ENCODE peak calls at places on chromosomes 13 and 19, in five cellular contexts. G, I, H, V and N are unnamed samples.

GRCh38 chr13:106570354-106570822 is 2.5 kb upstream of the ARGLU1 start:
- DNase-seq in I (peak), G (peak), V (no peak), H (peak), N (no peak)

GRCh38 chr13:88656751-88657150 is 985.6 kb downstream of the SLITRK5 start:
- DNase-seq in H (no peak), G (no peak), V (no peak), I (no peak), N (no peak)

GRCh38 chr19:43470288-43470687 is 4.9 kb upstream of the LYPD3 start:
- DNase-seq in H (peak), I (no peak), V (no peak), G (peak), N (no peak)

GRCh38 chr13:48776396-48776795 is 122.7 kb downstream of the CYSLTR2 start:
- DNase-seq in H (peak), I (no peak), G (no peak), V (no peak), N (no peak)

GRCh38 chr19:45752639-45753038 is 16.4 kb downstream of the SIX5 start:
- DNase-seq in G (no peak), H (no peak), V (no peak), I (no peak), N (no peak)

GRCh38 chr19:38917921-38918491 is 6.0 kb upstream of the CCER2 start:
- DNase-seq in H (no peak), G (no peak), V (no peak), I (no peak), N (no peak)

GRCh38 chr13:91058066-91058465 is 289.4 kb upstream of the MIR17HG start:
- DNase-seq in G (no peak), H (no peak), V (no peak), I (no peak), N (no peak)

GRCh38 chr13:43136940-43137574 is 113.7 kb downstream of the DNAJC15 start:
- DNase-seq in G (no peak), I (no peak), H (no peak), V (no peak), N (no peak)

GRCh38 chr19:11160119-11160768 is 4.7 kb upstream of the SPC24 start:
- DNase-seq in G (no peak), H (no peak), I (no peak), V (no peak), N (no peak)

GRCh38 chr19:8302357-8302691 is 5.8 kb downstream of the CD320 start:
- DNase-seq in G (no peak), V (no peak), H (no peak), I (peak), N (no peak)

GRCh38 chr13:45206340-45206739 is 5.5 kb upstream of the KCTD4 start:
- DNase-seq in H (peak), V (no peak), G (no peak), I (no peak), N (no peak)

GRCh38 chr13:73880365-73880764 is 253.8 kb downstream of the KLF12 start:
- DNase-seq in H (peak), I (no peak), G (no peak), V (no peak), N (no peak)

GRCh38 chr19:3908266-3909054 is 24.4 kb upstream of the NMRK2 start:
- DNase-seq in V (no peak), I (no peak), G (no peak), H (no peak), N (no peak)

GRCh38 chr19:2540646-2541454 is 64.9 kb downstream of the GADD45B start:
- DNase-seq in G (no peak), I (peak), V (no peak), H (peak), N (no peak)

GRCh38 chr19:1379126-1379905 is 4.4 kb upstream of the NDUFS7 start:
- DNase-seq in I (no peak), G (no peak), V (no peak), H (no peak), N (no peak)

GRCh38 chr19:45882652-45883585 is 3.0 kb downstream of the IRF2BP1 start:
- DNase-seq in I (peak), V (peak), H (peak), G (peak), N (peak)

GRCh38 chr13:109919715-109920375 is 133.5 kb upstream of the IRS2 start:
- DNase-seq in G (no peak), H (peak), I (no peak), V (no peak), N (no peak)

GRCh38 chr19:56080669-56081401 is 40.3 kb downstream of the ZNF787 start:
- DNase-seq in H (peak), I (peak), V (peak), G (peak), N (peak)

GRCh38 chr13:95797016-95797415 is 120.1 kb downstream of the DNAJC3 start:
- DNase-seq in I (no peak), G (no peak), V (no peak), H (no peak), N (no peak)

GRCh38 chr19:49407079-49407478 is 16.2 kb downstream of the PTH2 start:
- DNase-seq in H (no peak), I (no peak), G (no peak), V (no peak), N (no peak)

GRCh38 chr13:34647379-34647778 is 294.7 kb upstream of the NBEA start:
- DNase-seq in V (no peak), I (no peak), G (no peak), H (no peak), N (no peak)

GRCh38 chr19:13398780-13399726 is 107.2 kb downstream of the CACNA1A start:
- DNase-seq in I (no peak), G (no peak), H (peak), V (no peak), N (no peak)

GRCh38 chr19:6674868-6675305 is 4.9 kb upstream of the TNFSF14 start:
- DNase-seq in V (no peak), G (peak), H (peak), I (peak), N (no peak)

GRCh38 chr19:6970478-6970877 is 50.8 kb downstream of the MBD3L2B start:
- DNase-seq in V (no peak), G (no peak), I (no peak), H (no peak), N (peak)

GRCh38 chr19:6378036-6378435 is 2.3 kb upstream of the PSPN start:
- DNase-seq in G (no peak), V (no peak), H (peak), I (no peak), N (no peak)

GRCh38 chr19:1970003-1970805 is 29.2 kb downstream of the CSNK1G2 start:
- DNase-seq in H (peak), G (no peak), I (peak), V (no peak), N (no peak)

GRCh38 chr13:40096357-40096911 is 441.0 kb downstream of the COG6 start:
- DNase-seq in G (peak), H (no peak), V (peak), I (no peak), N (peak)

GRCh38 chr19:498977-499623 is 2.8 kb downstream of the MADCAM1 start:
- DNase-seq in V (no peak), H (no peak), G (no peak), I (no peak), N (no peak)

GRCh38 chr19:15155296-15155695 is 45.5 kb downstream of the NOTCH3 start:
- DNase-seq in H (no peak), I (no peak), G (no peak), V (no peak), N (no peak)

GRCh38 chr13:44932171-44932849 is 57.0 kb downstream of the NUFIP1 start:
- DNase-seq in G (no peak), V (no peak), I (no peak), H (peak), N (no peak)

GRCh38 chr19:10800488-10800887 is 35.5 kb downstream of the TMED1 start:
- DNase-seq in V (no peak), G (no peak), I (no peak), H (no peak), N (no peak)

GRCh38 chr19:33394006-33394722 is 20.7 kb downstream of the CEBPG start:
- DNase-seq in H (peak), G (no peak), I (peak), V (no peak), N (no peak)

GRCh38 chr19:19538077-19538764 is at the start of gene CILP2:
- DNase-seq in V (no peak), H (peak), G (peak), I (peak), N (peak)

GRCh38 chr13:45674908-45675307 is 27.2 kb upstream of the CBY2 start:
- DNase-seq in G (no peak), V (no peak), H (peak), I (no peak), N (no peak)

GRCh38 chr13:51243832-51244231 is 21.6 kb downstream of the FAM124A start:
- DNase-seq in I (no peak), G (no peak), V (no peak), H (no peak), N (no peak)

GRCh38 chr13:94959616-94960015 is 247.3 kb upstream of the SOX21 start:
- DNase-seq in I (no peak), H (no peak), V (no peak), G (no peak), N (no peak)

GRCh38 chr19:13118424-13119193 is 545 bp downstream of the NACC1 start:
- DNase-seq in H (peak), G (no peak), I (peak), V (no peak), N (peak)